ENCODE peak calls at places on chromosomes 4 and X, in eight cellular contexts. P is sigmoid colon, D is transverse colon, M is right lobe of liver, W is stomach, Q is IMR-90, K is endothelial cell of umbilical vein, Z is spleen. U is an unnamed sample. For H3K9me3, the result is how much of the 10 kb centered on the place peaks cover.

GRCh38 chr4:87707279-87707918 is 57.3 kb downstream of the DMP1 start:
- DNase-seq in W (no peak), K (no peak), Z (no peak), D (no peak), M (no peak), P (no peak), Q (no peak), U (no peak)

GRCh38 chr4:145011636-145012035 is 86.4 kb downstream of the ANAPC10 start:
- DNase-seq in M (no peak), Q (no peak), K (no peak), W (no peak), P (no peak), D (no peak), Z (no peak), U (no peak)

GRCh38 chrX:149909324-149910177 is 19.8 kb upstream of the HSFX4 start:
- DNase-seq in Q (no peak), K (no peak), W (no peak), Z (no peak), P (no peak), M (no peak), D (no peak), U (no peak)

GRCh38 chr4:119286377-119287002 is 35.4 kb downstream of the FABP2 start:
- DNase-seq in Q (peak), K (peak), P (no peak), D (no peak), W (no peak), M (no peak), Z (no peak), U (no peak)

GRCh38 chrX:69158166-69159040 is 6.8 kb downstream of the PJA1 start:
- DNase-seq in M (peak), Q (peak), Z (no peak), K (peak), D (peak), P (peak), W (peak), U (no peak)

GRCh38 chrX:139929876-139930275 is 3.0 kb downstream of the ATP11C start:
- DNase-seq in W (no peak), M (no peak), P (no peak), Q (no peak), K (no peak), D (no peak), Z (no peak), U (no peak)

GRCh38 chrX:140948827-140949226 is 53.6 kb upstream of the SPANXB1 start:
- DNase-seq in W (no peak), Q (no peak), K (no peak), D (no peak), Z (no peak), P (no peak), M (no peak), U (no peak)

GRCh38 chr4:87679449-87680169 is 29.5 kb downstream of the DMP1 start:
- DNase-seq in Q (peak), Z (no peak), P (peak), D (peak), M (peak), W (no peak), K (peak), U (no peak)

GRCh38 chrX:130728208-130728607 is 174.8 kb downstream of the ENOX2 start:
- DNase-seq in P (no peak), Q (peak), K (no peak), W (no peak), M (no peak), D (no peak), Z (no peak), U (no peak)

GRCh38 chr4:20368926-20369325 is 117.2 kb downstream of the SLIT2 start:
- DNase-seq in D (no peak), Z (no peak), Q (peak), W (no peak), K (no peak), P (no peak), M (no peak), U (no peak)

GRCh38 chr4:108049406-108049805 is 59.7 kb downstream of the HADH start:
- DNase-seq in Z (no peak), M (no peak), W (no peak), Q (no peak), D (no peak), K (no peak), P (no peak), U (no peak)

GRCh38 chr4:73620115-73620792 is at the start of gene RASSF6:
- DNase-seq in Q (no peak), P (no peak), K (no peak), Z (peak), D (peak), M (peak), W (peak), U (peak)

DNA sequence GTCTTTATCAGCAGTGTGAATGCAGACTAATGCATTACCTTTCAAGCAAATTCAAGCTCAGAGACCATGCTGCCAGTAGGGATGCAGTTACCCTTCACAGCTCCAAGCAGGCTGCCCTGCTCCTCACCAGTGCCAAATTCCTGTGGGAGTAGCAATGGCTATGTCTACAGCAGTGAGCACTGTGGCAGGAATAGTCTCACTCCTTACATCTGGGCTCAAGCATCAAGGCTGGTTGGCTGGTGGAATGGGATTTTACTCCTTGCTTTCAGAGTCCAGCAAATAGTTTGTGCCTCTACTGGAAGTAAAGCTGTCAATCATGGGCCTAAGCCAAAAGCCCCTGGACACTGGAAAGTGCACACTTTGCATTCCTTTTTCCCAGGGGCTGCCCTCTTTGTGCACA is 1030.8 kb downstream of the SH3BGRL start:
- DNase-seq in D (no peak), Q (no peak), M (no peak), Z (no peak), K (no peak), W (no peak), P (no peak), U (no peak)
- H3K9me3 ChIP-seq in D (under half), Q (under half), M (under half), Z (under half), K (under half), W (under half), P (under half), U (under half)

GRCh38 chr4:128811571-128812359 is 2.3 kb downstream of the JADE1 start:
- DNase-seq in P (peak), Z (peak), K (peak), Q (peak), D (peak), W (peak), M (peak), U (peak)

GRCh38 chr4:128809477-128810330 is at the start of gene JADE1:
- DNase-seq in P (peak), M (peak), W (peak), D (peak), K (peak), Q (peak), Z (peak), U (peak)

GRCh38 chr4:128810331-128810870 is 901 bp downstream of the JADE1 start:
- DNase-seq in D (peak), Q (peak), W (peak), M (peak), P (peak), Z (peak), K (no peak), U (peak)

GRCh38 chr4:128810871-128811570 is 1.5 kb downstream of the JADE1 start:
- DNase-seq in K (peak), D (peak), Z (peak), P (peak), W (peak), Q (peak), M (peak), U (peak)

GRCh38 chr4:128812360-128812958 is 3.0 kb downstream of the JADE1 start:
- DNase-seq in Z (no peak), W (peak), D (no peak), M (peak), Q (peak), P (peak), K (peak), U (peak)
- TF ChIP-seq POLR2A in Z (no peak), W (no peak), D (no peak), M (no peak), Q (no peak), P (no peak), K (peak), U (no peak)

DNA sequence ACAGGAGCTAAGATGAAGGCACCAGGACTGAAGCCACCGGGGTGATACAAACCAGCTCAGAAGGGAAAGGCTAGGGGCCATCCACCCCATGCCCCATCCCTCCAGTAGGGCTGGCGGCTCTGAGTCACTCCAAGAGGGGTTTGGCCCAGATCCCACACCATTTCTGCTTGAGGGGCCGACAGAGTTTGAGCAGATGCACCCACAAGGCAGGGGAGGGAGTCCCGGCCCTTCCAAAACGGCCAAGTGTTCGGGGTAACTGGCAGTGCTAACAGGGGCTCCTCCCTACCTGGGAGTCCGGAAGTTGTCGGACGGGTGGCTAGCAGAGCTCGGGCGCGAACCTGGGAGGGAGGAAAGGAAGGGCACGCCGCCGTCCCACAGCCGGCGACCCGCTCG is 412 bp downstream of the SLC10A3 start:
- DNase-seq in Q (peak), Z (no peak), M (no peak), P (peak), K (peak), D (peak), W (no peak), U (no peak)
- H3K27ac ChIP-seq in Q (peak), Z (peak), M (peak), P (peak), K (peak), D (peak), W (peak), U (peak)

GRCh38 chr4:374298-375160 is 36.9 kb downstream of the ZNF141 start:
- DNase-seq in Q (no peak), D (no peak), K (no peak), W (no peak), P (no peak), M (no peak), Z (no peak), U (no peak)
- H3K9me3 ChIP-seq in Q (half or more), D (half or more), K (under half), W (half or more), P (half or more), M (half or more), Z (half or more), U (under half)

GRCh38 chr4:128862608-128863313 is 53.3 kb downstream of the JADE1 start:
- DNase-seq in K (peak), W (no peak), Q (peak), D (no peak), P (no peak), Z (peak), M (no peak), U (no peak)
- TF ChIP-seq POLR2A in K (no peak), W (no peak), Q (no peak), D (no peak), P (no peak), Z (no peak), M (no peak), U (no peak)

GRCh38 chr4:99248714-99249113 is 29.7 kb upstream of the ADH6 start:
- DNase-seq in Z (no peak), M (no peak), W (no peak), Q (peak), P (no peak), K (no peak), D (no peak), U (no peak)

DNA sequence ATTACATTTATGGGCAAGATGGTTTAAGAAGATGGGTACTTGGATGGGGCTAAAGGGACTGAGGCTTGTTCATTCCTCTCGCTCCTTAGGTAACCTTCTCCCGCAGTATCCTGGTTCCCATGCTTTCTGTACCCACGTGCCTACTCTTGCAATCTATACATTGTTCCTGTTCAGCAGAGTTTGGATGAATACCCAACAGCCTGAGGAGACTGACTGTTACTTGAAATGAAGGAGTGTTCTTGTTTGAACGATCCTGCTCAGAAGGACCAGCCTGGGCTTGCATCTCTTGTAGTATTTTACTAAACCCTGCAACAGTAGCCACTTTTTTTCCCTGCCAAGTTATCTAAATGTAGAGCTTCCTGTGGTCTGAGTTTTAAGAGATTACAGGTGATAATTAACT is 33.7 kb upstream of the ADH6 start:
- DNase-seq in M (no peak), W (no peak), Q (no peak), Z (no peak), P (no peak), K (no peak), D (no peak), U (no peak)
- H3K27ac ChIP-seq in M (no peak), W (no peak), Q (no peak), Z (no peak), P (no peak), K (no peak), D (no peak), U (no peak)

GRCh38 chrX:146056511-146057081 is 239.0 kb downstream of the SLITRK2 start:
- DNase-seq in K (no peak), W (no peak), Q (no peak), D (no peak), M (no peak), Z (no peak), P (no peak), U (no peak)
- H3K9me3 ChIP-seq in K (under half), W (under half), Q (under half), D (under half), M (under half), Z (under half), P (under half), U (under half)

GRCh38 chrX:107710617-107711391 is 64.8 kb downstream of the TSC22D3 start:
- DNase-seq in Q (peak), M (no peak), Z (peak), D (peak), P (peak), K (peak), W (no peak), U (peak)
- TF ChIP-seq POLR2A in Q (no peak), M (no peak), Z (no peak), D (peak), P (no peak), K (no peak), W (no peak), U (peak)

GRCh38 chrX:100804780-100805179 is 15.4 kb upstream of the CSTF2 start:
- DNase-seq in P (no peak), M (no peak), Z (no peak), Q (no peak), D (no peak), K (no peak), W (no peak), U (no peak)

GRCh38 chrX:100797359-100797758 is 22.8 kb upstream of the CSTF2 start:
- DNase-seq in K (no peak), D (no peak), Z (no peak), M (no peak), Q (no peak), W (no peak), P (no peak), U (no peak)

GRCh38 chrX:100802843-100803242 is 17.3 kb upstream of the CSTF2 start:
- DNase-seq in Z (no peak), W (no peak), D (peak), M (no peak), Q (no peak), K (no peak), P (no peak), U (peak)

DNA sequence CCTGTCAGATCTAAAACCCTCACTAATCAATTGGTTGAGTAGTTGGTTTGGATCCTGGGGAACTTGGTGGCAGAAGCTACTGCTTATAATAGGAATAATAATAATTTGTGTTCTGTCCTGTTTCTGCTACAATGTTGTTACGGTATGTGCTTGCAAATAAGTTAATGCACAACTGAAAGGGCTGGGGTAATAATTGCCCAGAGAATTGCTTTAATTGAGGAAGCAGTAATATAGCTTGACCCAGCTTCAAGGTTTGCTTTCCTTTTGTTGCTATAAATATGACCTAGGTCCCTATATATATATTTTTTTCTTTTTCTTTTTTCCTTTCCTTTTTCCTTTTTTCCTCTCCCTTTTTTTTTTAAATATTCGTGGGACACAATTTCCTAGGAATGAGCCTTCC is 21.4 kb upstream of the CSTF2 start:
- DNase-seq in Q (no peak), K (no peak), W (no peak), Z (no peak), M (no peak), P (no peak), D (no peak), U (no peak)
- H3K27ac ChIP-seq in Q (no peak), K (no peak), W (no peak), Z (no peak), M (no peak), P (no peak), D (peak), U (peak)

DNA sequence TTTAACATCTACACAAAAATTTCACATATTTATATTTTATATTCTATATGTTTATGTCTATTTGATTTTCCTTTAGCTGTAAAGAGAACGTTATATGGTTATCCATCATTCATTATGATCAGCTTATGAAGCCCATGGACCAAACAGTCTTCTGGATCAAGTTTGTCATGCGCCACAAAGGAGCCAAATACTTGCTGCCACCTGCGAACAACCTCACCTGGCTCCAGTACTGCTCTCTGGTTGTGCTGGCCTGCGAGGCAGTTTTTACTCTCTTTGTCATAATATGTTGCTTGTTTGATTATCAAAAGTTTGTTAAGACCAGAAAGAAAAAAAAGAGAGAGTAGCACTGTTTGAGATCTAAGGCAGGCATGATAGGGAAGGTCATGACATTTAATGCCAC is 38.2 kb downstream of the UGT2B7 start:
- DNase-seq in K (no peak), D (no peak), M (no peak), Q (no peak), W (no peak), Z (no peak), P (no peak), U (no peak)
- H3K9me3 ChIP-seq in K (under half), D (under half), M (under half), Q (under half), W (under half), Z (under half), P (under half), U (under half)